ENCODE peak calls at places on chromosomes 4 and X, in five cellular contexts. N is Kasumi-1, U is uterus, A is C1 segment of cervical spinal cord, V is left ventricle myocardium superior. X is an unnamed sample.

GRCh38 chr4:101304916-101305315 is 42.4 kb downstream of the PPP3CA start:
- DNase-seq in N (no peak), U (no peak), V (no peak), A (no peak), X (no peak)

GRCh38 chr4:7736436-7737267 is 203.0 kb downstream of the AFAP1 start:
- DNase-seq in A (no peak), U (no peak), V (peak; percentile 19), N (no peak), X (no peak)

GRCh38 chr4:7865533-7865932 is 74.1 kb downstream of the AFAP1 start:
- DNase-seq in N (no peak), V (no peak), A (no peak), U (no peak), X (no peak)

GRCh38 chr4:38650133-38650532 is 13.9 kb upstream of the KLF3 start:
- DNase-seq in V (no peak), N (no peak), U (no peak), A (no peak), X (no peak)

GRCh38 chr4:173170210-173170778 is 1.7 kb downstream of the GALNT7 start:
- DNase-seq in N (no peak), U (no peak), A (no peak), V (no peak), X (no peak)

GRCh38 chr4:40747436-40747835 is 2.3 kb upstream of the NSUN7 start:
- DNase-seq in A (no peak), N (no peak), U (no peak), V (no peak), X (no peak)

GRCh38 chr4:72314869-72315268 is 254.2 kb downstream of the ADAMTS3 start:
- DNase-seq in N (no peak), U (no peak), V (no peak), A (no peak), X (no peak)

GRCh38 chr4:162839814-162840213 is 326.9 kb downstream of the NAF1 start:
- DNase-seq in U (no peak), A (no peak), N (no peak), V (no peak), X (no peak)

GRCh38 chr4:7759221-7759620 is 180.4 kb downstream of the AFAP1 start:
- DNase-seq in A (no peak), N (peak; percentile 70), V (peak; percentile 24), U (no peak), X (no peak)

GRCh38 chrX:13064599-13065143 is 20.3 kb upstream of the FAM9C start:
- DNase-seq in A (no peak), V (no peak), N (no peak), U (no peak), X (no peak)

X was measured in GDM1.